ENCODE peak calls at places on chromosome 20, in four cellular contexts. I, R, A and Z are unnamed samples.

GRCh38 chr20:25624500-25624939 is 706 bp upstream of the NANP start:
- DNase-seq in I (no peak), A (no peak), R (no peak), Z (no peak)

GRCh38 chr20:23637282-23638221 is at the start of gene CST3:
- DNase-seq in R (peak), I (peak), A (peak), Z (peak)

GRCh38 chr20:49583669-49584417 is 15.9 kb upstream of the PTGIS start:
- DNase-seq in R (peak), A (peak), I (no peak), Z (peak)

GRCh38 chr20:38246357-38247165 is 14.0 kb downstream of the KIAA1755 start:
- DNase-seq in I (no peak), R (no peak), A (no peak), Z (peak)

GRCh38 chr20:62232764-62233645 is 5.3 kb upstream of the OSBPL2 start:
- DNase-seq in A (no peak), I (no peak), R (no peak), Z (no peak)

GRCh38 chr20:53739799-53740785 is 146.5 kb upstream of the ZNF217 start:
- DNase-seq in R (no peak), A (peak), I (peak), Z (peak)

GRCh38 chr20:63969851-63970713 is at the start of gene ZNF512B:
- DNase-seq in A (peak), I (peak), R (no peak), Z (peak)

GRCh38 chr20:46013826-46014516 is 5.3 kb downstream of the MMP9 start:
- DNase-seq in I (peak), R (peak), A (peak), Z (peak)

GRCh38 chr20:35269055-35269781 is 8.7 kb downstream of the MMP24OS start:
- DNase-seq in A (peak), I (no peak), R (peak), Z (peak)

GRCh38 chr20:23161968-23162696 is 76.0 kb upstream of the CD93 start:
- DNase-seq in R (no peak), A (no peak), I (no peak), Z (peak)

GRCh38 chr20:59123011-59123676 is 40.5 kb upstream of the ZNF831 start:
- DNase-seq in R (no peak), I (no peak), A (no peak), Z (no peak)

GRCh38 chr20:37081717-37082289 is 14.0 kb downstream of the RBL1 start:
- DNase-seq in A (no peak), I (no peak), R (no peak), Z (peak)

GRCh38 chr20:958936-959815 is 42.9 kb downstream of the RSPO4 start:
- DNase-seq in A (no peak), R (no peak), I (no peak), Z (no peak)

GRCh38 chr20:17560344-17561074 is 9.4 kb upstream of the DSTN start:
- DNase-seq in I (no peak), A (no peak), R (no peak), Z (no peak)

GRCh38 chr20:17566345-17566744 is 3.5 kb upstream of the DSTN start:
- DNase-seq in R (no peak), I (no peak), A (no peak), Z (no peak)

GRCh38 chr20:17559338-17559737 is 10.5 kb upstream of the DSTN start:
- DNase-seq in R (peak), A (no peak), I (no peak), Z (peak)

GRCh38 chr20:17565164-17565845 is 4.6 kb upstream of the DSTN start:
- DNase-seq in A (peak), R (no peak), I (no peak), Z (peak)

DNA sequence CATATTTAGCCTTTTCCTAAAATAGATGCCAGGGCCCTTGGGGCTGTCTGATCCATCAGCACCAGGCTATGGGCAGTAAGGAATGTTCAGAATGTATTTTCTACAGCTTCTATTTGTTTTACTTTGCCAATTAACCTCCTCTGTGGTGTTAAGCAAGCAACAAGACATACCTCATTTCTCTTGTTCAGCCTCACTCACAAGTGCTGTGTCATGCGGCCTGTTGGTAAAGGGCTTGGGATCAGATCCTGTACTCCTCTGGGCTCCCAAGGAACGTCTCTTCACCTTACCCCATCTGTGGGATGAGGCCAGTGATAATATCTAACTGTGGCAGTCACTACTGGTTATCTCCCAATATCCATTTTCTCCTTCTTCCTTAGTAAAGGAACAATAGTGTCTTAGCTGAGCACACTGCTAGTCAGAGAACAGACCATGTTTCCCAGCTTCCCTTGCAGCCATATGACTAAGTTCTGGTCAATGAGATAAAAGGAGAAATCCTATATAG is 7.0 kb upstream of the DSTN start:
- DNase-seq in A (peak), R (no peak), I (no peak), Z (peak)
- H2AFZ ChIP-seq in A (peak), R (no peak), I (no peak), Z (no peak)

DNA sequence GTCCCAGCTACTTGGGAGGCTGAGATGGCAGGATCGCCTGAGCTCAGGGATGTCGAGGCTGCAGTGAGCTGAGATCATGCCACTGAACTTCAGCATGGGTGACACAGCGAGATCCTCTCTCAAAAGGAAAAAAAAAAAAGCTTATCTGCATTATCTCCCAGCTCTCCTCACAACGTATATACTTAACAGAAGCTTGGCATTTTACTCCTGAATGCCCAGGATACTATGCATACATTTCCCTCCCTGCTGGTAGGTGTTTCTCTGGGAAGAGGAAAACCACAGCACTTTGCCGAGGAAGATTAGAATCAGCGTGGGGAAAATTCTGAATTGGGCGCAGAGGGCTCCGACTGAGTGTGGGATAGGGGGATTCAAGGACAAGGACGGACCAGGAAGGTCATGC is 800.6 kb downstream of the DHX35 start:
- DNase-seq in I (no peak), A (no peak), R (peak), Z (no peak)
- H2AFZ ChIP-seq in I (no peak), A (no peak), R (no peak), Z (no peak)

DNA sequence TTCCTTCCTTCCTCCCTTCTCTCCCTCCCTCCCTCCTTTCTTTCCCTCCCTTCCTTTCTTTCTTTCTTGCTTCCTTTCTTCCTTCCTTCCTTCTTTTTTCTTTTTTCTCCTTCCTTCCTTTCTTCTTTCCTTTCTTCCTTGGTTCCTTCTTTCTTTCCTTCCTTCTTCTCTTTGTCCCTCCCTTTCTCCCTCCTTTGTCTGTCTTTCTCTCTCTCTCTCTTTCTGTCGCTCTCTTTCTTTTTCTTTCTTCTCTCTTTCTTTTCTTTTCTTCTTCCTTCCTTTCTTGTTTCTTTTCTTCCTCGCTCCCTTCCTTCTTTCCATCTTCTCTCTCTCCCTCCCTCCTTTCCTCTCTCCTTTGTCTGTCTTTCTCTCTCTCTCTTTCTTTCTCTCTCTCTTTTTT is 601.9 kb upstream of the JAG1 start:
- DNase-seq in I (no peak), R (no peak), A (no peak), Z (no peak)
- H2AFZ ChIP-seq in I (no peak), R (no peak), A (no peak), Z (no peak)

GRCh38 chr20:31907046-31907445 is 36.6 kb downstream of the TTLL9 start:
- DNase-seq in R (no peak), A (no peak), I (no peak), Z (no peak)

GRCh38 chr20:31909253-31910070 is 39.0 kb downstream of the TTLL9 start:
- DNase-seq in R (no peak), I (no peak), A (no peak), Z (no peak)

GRCh38 chr20:31908016-31908415 is 37.6 kb downstream of the TTLL9 start:
- DNase-seq in A (no peak), I (no peak), R (no peak), Z (no peak)

GRCh38 chr20:31908424-31908823 is 38.0 kb downstream of the TTLL9 start:
- DNase-seq in I (no peak), R (no peak), A (no peak), Z (no peak)

DNA sequence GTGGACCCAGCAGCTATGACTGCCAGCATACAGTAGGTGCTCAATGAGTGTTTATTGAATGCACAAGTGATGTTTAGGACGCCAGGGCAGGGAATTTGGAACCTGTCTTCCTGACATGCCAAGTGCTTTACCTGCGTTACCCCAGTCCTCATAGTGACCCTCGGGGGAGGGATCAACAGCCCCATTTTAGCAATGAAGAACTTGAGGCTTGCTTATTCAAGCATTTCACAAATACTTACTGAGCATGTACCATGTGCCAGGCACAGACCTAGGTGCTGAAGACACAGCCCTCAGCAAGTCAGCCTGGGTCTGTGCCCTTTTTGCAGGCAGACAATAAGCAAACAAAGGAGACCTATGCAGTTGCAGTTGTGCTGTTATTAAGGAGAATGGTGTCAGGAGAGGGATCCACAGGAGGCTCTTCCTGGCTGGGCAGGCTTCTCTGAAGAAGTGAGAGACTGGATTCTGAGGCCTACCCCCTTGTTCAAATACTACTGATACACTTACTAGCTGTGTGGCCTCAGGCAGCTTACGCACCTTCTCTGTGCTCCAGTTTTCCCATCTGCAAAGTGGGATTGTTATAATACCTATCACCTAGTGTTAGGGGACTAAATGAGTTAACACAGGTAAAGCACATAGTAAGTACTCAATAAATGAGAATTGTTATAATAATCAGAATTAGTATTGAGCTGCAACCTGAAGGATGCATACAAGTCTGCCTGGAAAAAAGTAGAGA is 39.8 kb downstream of the TTLL9 start:
- DNase-seq in A (no peak), R (no peak), I (no peak), Z (no peak)
- H2AFZ ChIP-seq in A (no peak), R (no peak), I (no peak), Z (no peak)

DNA sequence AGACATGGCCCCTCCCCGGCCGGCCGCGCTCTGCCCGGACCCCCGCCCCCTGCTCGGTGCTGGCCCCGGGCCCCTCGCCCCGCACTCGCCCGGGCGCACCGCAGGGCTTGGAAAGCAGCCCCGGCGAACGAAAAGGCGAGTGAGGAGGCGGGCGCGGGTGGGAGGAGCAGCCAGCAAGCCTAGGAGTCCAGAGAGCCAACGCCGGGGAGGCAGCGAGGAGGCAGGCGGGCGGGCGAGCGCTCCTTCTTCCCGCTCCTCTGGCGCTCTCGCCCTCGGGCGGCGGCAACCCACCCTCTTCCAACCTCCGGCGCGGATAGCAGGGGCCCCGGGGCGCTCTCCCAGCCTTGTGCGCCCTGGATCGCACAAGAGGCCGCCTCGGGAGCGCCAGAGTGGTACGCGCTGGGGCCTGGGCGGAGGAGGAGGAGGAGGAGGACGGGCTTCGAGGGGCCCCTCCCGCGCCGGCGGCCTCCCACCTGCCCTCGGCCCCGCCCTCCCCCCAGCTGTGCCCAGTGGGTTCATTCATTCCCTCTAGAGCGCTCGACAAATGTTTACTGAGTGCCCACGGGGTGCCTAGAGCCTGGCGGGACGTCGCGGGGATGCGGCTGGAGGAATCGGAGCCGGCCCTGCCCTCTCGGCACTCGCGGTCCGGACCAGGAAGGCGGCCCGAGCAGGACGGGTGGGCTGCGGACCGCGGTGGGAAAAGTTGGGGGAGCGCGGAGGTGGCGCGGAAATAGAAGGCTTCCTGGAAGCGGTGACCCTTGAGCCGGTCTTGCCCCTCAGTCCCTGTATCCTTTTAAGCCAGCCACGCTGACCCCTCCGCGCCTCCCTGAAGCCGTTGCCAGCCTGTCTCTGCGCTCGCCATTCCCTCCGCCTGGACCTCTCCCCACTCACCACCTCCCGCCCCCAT is at the start of gene BMP7:
- DNase-seq in I (no peak), A (peak), R (peak), Z (no peak)
- H2AFZ ChIP-seq in I (no peak), A (no peak), R (peak), Z (no peak)

GRCh38 chr20:47262365-47263013 is 94.0 kb downstream of the ZMYND8 start:
- DNase-seq in I (peak), R (no peak), A (no peak), Z (no peak)

GRCh38 chr20:47263080-47263479 is 93.4 kb downstream of the ZMYND8 start:
- DNase-seq in A (no peak), R (no peak), I (no peak), Z (no peak)

GRCh38 chr20:47262008-47262364 is 94.5 kb downstream of the ZMYND8 start:
- DNase-seq in A (no peak), I (peak), R (no peak), Z (no peak)

GRCh38 chr20:47265214-47265613 is 91.3 kb downstream of the ZMYND8 start:
- DNase-seq in I (no peak), R (no peak), A (no peak), Z (no peak)

DNA sequence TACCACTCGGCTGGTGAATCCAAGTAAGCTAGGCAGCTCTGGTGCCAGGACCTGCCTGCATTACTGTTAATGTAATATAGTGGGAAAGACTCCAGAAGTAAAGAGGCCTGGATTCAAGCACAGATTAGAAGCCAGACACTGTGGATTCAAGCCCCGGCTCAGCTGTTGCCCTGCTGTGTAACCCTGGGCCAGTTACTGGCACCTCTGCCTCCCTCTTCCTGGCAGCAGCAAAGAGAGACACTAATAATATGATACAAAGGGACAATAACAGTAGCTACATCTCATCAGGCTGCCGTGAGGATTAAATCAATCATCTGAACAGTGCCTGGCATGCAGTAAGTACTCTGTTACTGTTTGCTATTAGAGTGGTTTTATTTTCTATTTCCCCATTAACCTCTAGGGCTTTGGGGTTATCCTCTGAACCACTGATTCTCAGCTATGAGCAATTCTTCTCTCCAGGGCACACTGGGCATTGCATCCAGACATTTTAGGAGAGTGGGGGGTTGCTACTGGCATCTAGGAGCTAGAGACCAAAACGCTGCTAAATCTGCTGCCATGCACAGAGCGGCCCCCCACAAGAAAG is 92.9 kb downstream of the ZMYND8 start:
- DNase-seq in A (peak), I (peak), R (no peak), Z (peak)
- H2AFZ ChIP-seq in A (no peak), I (no peak), R (no peak), Z (no peak)

DNA sequence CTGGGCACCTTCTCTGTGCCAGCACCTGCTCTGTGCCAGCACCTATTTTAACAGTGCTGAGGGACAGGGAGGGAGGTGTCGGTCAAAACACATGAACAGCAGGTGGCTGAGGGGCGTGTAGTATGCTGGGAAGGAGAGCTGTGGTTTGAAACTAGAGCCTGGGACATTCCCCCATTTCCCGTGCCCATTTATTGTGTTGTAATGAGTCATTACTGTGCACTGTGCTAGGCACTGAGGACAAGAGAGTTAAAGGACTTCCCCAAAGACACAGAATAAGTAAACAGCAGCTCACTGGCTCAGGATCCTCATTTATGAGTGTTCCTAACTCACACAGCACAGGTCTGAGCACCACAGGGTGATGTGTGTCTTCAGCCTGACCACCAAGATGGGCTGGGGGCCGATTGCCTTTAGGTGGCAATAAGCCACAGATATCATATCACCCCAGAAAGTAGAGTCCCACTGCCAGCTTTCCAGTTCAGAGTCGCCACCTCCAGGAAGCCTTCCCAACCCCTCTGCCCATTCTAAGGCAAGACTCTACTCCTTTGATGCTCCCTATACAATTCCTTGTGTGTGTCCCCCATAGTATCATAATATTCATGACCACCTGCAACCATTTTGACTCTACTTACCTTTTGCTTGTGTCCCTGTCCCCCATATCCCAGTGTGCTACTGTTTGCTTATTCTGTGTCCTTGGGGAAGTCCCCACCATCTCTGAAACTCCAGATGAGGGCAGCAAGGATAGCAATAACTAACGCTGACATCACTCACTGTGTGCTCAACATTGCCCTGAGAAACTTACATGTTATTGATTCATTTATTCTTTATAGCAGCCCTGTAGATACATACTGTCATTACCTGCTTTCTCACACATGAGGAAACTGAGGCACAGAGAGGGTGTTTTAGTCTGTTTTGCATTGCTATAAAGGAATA is 87.3 kb downstream of the TOX2 start:
- DNase-seq in I (peak), A (no peak), R (no peak), Z (no peak)
- H2AFZ ChIP-seq in I (peak), A (no peak), R (no peak), Z (no peak)